ENCODE peak calls at places on chromosomes 12 and 14, in seven cellular contexts. P is OCI-LY7, E is cardiac fibroblast, J is esophagus squamous epithelium, V is AG04449, U is BE2C, I is AG04450. F is an unnamed sample.

GRCh38 chr12:84793558-84794367 is 118.8 kb downstream of the SLC6A15 start:
- DNase-seq in P (no peak), E (no peak), J (no peak), V (no peak), U (no peak), I (no peak), F (no peak)

GRCh38 chr14:95835331-95835730 is 41.3 kb upstream of the TUNAR start:
- DNase-seq in P (peak; percentile 13), E (no peak), J (no peak), V (no peak), U (no peak), I (no peak), F (no peak)

GRCh38 chr12:73421832-73422231 is 1115.8 kb upstream of the ATXN7L3B start:
- DNase-seq in P (no peak), E (no peak), J (no peak), V (no peak), U (no peak), I (no peak), F (no peak)

GRCh38 chr12:89212339-89212771 is 139.9 kb downstream of the DUSP6 start:
- DNase-seq in P (no peak), E (peak; percentile 59), J (no peak), V (no peak), U (no peak), I (no peak), F (no peak)

GRCh38 chr14:100384819-100385813 is 62.0 kb downstream of the SLC25A47 start:
- DNase-seq in P (peak; percentile 19), E (peak; percentile 85), J (no peak), V (no peak), U (no peak), I (no peak), F (no peak)

GRCh38 chr12:53754633-53755261 is 3.0 kb upstream of the CISTR start:
- DNase-seq in P (peak; percentile 49), E (peak; percentile 65), J (no peak), V (no peak), U (no peak), I (no peak), F (no peak)

GRCh38 chr12:27347779-27348178 is 15.1 kb downstream of the BMAL2 start:
- DNase-seq in P (no peak), E (no peak), J (no peak), V (no peak), U (no peak), I (no peak), F (no peak)

GRCh38 chr12:8078400-8078799 is 3.7 kb upstream of the NECAP1 start:
- DNase-seq in P (peak; percentile 66), E (peak; percentile 84), J (no peak), V (peak; percentile 52), U (peak; percentile 66), I (peak; percentile 63), F (no peak)

DNA sequence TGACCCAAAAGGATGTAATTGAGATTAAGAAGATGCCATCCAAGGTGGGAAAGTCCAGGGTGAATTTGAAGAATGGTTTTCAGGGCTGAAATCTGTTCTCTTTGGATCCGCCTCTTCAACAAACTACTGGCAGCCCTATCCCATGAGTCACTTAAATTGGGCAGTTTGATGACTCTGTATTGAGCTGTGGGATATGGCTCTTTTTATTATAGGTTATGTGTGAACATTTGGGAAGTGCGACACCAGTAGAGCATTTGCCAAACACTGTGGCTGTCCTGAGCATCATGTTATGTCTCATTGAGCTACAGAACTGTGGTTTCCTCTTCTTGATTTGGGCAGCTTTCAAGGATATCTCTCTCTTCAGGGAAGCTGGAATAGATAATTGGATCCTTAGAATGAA is 22.3 kb downstream of the IFT43 start:
- DNase-seq in P (no peak), E (no peak), J (no peak), V (no peak), U (no peak), I (no peak), F (no peak)
- H3K4me3 ChIP-seq in P (no peak overlapping the region), E (no peak overlapping the region), J (no peak overlapping the region), V (no peak overlapping the region), U (no peak overlapping the region), I (no peak overlapping the region), F (no peak overlapping the region)

DNA sequence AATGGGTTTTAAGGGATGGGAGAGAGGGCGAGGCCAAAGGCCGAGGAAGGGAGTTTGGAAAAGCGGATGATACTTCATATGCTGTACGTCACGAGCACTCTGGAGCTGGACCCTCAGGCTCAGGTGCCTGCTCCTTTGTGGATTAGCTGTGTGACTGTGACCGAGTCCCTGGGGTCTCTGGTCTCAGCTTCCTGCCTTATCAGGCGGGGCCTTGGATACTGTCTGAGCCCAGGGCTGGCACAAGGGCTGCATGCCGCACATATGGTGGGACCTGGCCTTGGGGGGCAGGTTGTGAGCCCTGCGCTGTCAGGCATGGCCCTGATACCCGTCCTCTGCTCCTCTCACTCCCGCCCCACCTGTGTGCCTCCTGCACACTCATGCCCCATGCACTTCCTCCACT is 95.3 kb downstream of the ADGRD1 start:
- DNase-seq in P (no peak), E (no peak), J (no peak), V (no peak), U (no peak), I (no peak), F (no peak)
- TF ChIP-seq CTCF in P (no peak), E (no peak), J (no peak), V (no peak), U (no peak), I (no peak), F (no peak)

GRCh38 chr12:22935090-22935489 is 310.1 kb downstream of the ETNK1 start:
- DNase-seq in P (no peak), E (no peak), J (no peak), V (no peak), U (peak; percentile 94), I (no peak), F (no peak)
- H3K4me3 ChIP-seq in P (no peak overlapping the region), E (no peak overlapping the region), J (no peak overlapping the region), V (no peak overlapping the region), U (peak overlapping the region; percentile 68), I (no peak overlapping the region), F (no peak overlapping the region)

GRCh38 chr14:68921666-68922065 is 57.4 kb downstream of the ACTN1 start:
- DNase-seq in P (no peak), E (no peak), J (no peak), V (no peak), U (no peak), I (no peak), F (no peak)
- TF ChIP-seq CTCF in P (no peak), E (peak; percentile 13), J (no peak), V (peak; percentile 8), U (no peak), I (peak; percentile 23), F (no peak)

GRCh38 chr12:50258167-50258551 is 25.2 kb downstream of the LIMA1 start:
- DNase-seq in P (no peak), E (no peak), J (no peak), V (no peak), U (no peak), I (no peak), F (no peak)

GRCh38 chr12:50252977-50253376 is 30.3 kb downstream of the LIMA1 start:
- DNase-seq in P (no peak), E (no peak), J (no peak), V (no peak), U (no peak), I (no peak), F (no peak)

GRCh38 chr12:50261654-50262053 is 21.7 kb downstream of the LIMA1 start:
- DNase-seq in P (no peak), E (no peak), J (no peak), V (no peak), U (no peak), I (no peak), F (no peak)

GRCh38 chr12:50256761-50257160 is 26.6 kb downstream of the LIMA1 start:
- DNase-seq in P (no peak), E (no peak), J (no peak), V (no peak), U (no peak), I (no peak), F (no peak)

DNA sequence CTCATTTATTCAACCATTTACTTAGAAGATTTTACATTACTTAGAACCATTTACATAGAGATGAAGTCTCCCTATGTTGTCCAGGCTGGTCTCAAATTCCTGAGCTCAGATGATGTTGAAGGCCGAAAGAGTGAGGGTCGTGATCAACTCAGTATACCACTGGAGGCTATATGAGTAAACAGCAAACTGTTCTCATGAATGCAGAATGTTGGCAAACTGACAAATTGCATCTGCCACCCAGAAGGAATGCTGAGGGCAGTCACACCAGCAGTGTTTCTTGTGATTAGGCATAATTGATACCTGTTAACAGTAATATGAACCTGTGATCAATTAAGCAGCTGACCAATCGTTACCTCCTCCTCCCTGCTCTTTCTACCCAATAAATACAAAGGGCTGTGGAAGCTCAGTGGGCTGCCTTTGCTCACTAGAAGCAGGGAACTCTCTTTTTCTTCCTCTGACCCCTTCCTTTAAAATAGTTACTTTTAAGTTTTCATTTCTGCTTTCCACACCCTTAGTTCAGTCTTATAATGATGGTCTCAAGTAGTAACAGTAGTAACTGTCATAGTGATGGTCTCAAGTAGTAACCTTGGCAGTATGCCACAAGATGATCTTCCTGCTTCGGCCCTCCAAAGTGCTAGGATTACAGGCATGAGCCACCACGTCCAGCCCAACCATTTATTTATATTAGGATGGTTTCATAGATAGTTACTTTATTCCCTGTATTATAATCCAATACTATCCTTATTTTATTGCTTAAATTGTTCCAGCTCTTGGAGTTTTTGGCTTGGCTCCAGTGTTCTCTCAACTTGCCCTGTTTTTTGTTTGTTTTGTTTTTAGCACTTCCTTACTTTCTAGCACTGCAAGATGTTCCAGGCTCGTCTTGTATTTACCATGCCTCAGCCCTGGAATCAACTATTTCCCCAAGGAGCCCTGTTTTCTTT is 25.8 kb downstream of the LIMA1 start:
- DNase-seq in P (peak; percentile 28), E (peak; percentile 77), J (no peak), V (no peak), U (no peak), I (no peak), F (no peak)
- H3K4me3 ChIP-seq in P (no peak overlapping the region), E (no peak overlapping the region), J (no peak overlapping the region), V (no peak overlapping the region), U (no peak overlapping the region), I (no peak overlapping the region), F (no peak overlapping the region)

F was measured in GM06990.